ENCODE peak calls at places on chromosomes 5 and 9, in ten cellular contexts. One of them, this sample, is unnamed.
A peak's percentile ranks its signal among the peaks of the same experiment; 100 is the strongest.

GRCh38 chr5:103562453-103563157 is at the start of gene NUDT12:
- DNase-seq in BJ: peak; percentile 28
- DNase-seq in left ventricle myocardium inferior: peak; percentile 65
- DNase-seq in suprapubic skin: peak; percentile 80
- DNase-seq in WTC11: peak; percentile 63
- DNase-seq in heart right ventricle: peak; percentile 67
- DNase-seq in endothelial cell: peak; percentile 81
- DNase-seq in stomach: peak; percentile 60
- DNase-seq in GM10248: peak; percentile 72
- DNase-seq in Calu3: peak; percentile 74
- DNase-seq in this sample: peak; percentile 76

GRCh38 chr9:93308676-93309075 is 124.7 kb downstream of the WNK2 start:
- DNase-seq in BJ: no peak
- DNase-seq in left ventricle myocardium inferior: no peak
- DNase-seq in suprapubic skin: peak; percentile 69
- DNase-seq in WTC11: no peak
- DNase-seq in heart right ventricle: no peak
- DNase-seq in endothelial cell: no peak
- DNase-seq in stomach: peak; percentile 22
- DNase-seq in GM10248: no peak
- DNase-seq in Calu3: no peak
- DNase-seq in this sample: peak; percentile 64

GRCh38 chr9:107870221-107870620 is 380.7 kb upstream of the KLF4 start:
- DNase-seq in BJ: no peak
- DNase-seq in left ventricle myocardium inferior: no peak
- DNase-seq in suprapubic skin: no peak
- DNase-seq in WTC11: no peak
- DNase-seq in heart right ventricle: no peak
- DNase-seq in endothelial cell: no peak
- DNase-seq in stomach: no peak
- DNase-seq in GM10248: no peak
- DNase-seq in Calu3: no peak
- DNase-seq in this sample: no peak

GRCh38 chr5:172640822-172641358 is at the start of gene NEURL1B:
- DNase-seq in BJ: no peak
- DNase-seq in left ventricle myocardium inferior: peak; percentile 84
- DNase-seq in suprapubic skin: no peak
- DNase-seq in WTC11: peak; percentile 80
- DNase-seq in heart right ventricle: peak; percentile 81
- DNase-seq in endothelial cell: peak; percentile 68
- DNase-seq in stomach: peak; percentile 77
- DNase-seq in GM10248: peak; percentile 65
- DNase-seq in Calu3: peak; percentile 81
- DNase-seq in this sample: peak; percentile 86

GRCh38 chr9:114086009-114086408 is 7.9 kb upstream of the AMBP start:
- DNase-seq in BJ: no peak
- DNase-seq in left ventricle myocardium inferior: no peak
- DNase-seq in suprapubic skin: no peak
- DNase-seq in WTC11: no peak
- DNase-seq in heart right ventricle: no peak
- DNase-seq in endothelial cell: no peak
- DNase-seq in stomach: no peak
- DNase-seq in GM10248: no peak
- DNase-seq in Calu3: no peak
- DNase-seq in this sample: peak; percentile 45

GRCh38 chr5:180238631-180239030 is 29.6 kb upstream of the RASGEF1C start:
- DNase-seq in BJ: no peak
- DNase-seq in left ventricle myocardium inferior: no peak
- DNase-seq in suprapubic skin: no peak
- DNase-seq in WTC11: no peak
- DNase-seq in heart right ventricle: no peak
- DNase-seq in endothelial cell: no peak
- DNase-seq in stomach: no peak
- DNase-seq in GM10248: no peak
- DNase-seq in Calu3: no peak
- DNase-seq in this sample: no peak

GRCh38 chr9:94783121-94783664 is 56.7 kb downstream of the AOPEP start:
- DNase-seq in BJ: peak; percentile 58
- DNase-seq in left ventricle myocardium inferior: peak; percentile 53
- DNase-seq in suprapubic skin: peak; percentile 91
- DNase-seq in WTC11: peak; percentile 66
- DNase-seq in heart right ventricle: peak; percentile 86
- DNase-seq in endothelial cell: peak; percentile 58
- DNase-seq in stomach: peak; percentile 80
- DNase-seq in GM10248: peak; percentile 44
- DNase-seq in Calu3: peak; percentile 91
- DNase-seq in this sample: no peak

GRCh38 chr9:123000371-123001068 is 32.9 kb upstream of the GPR21 start:
- DNase-seq in BJ: no peak
- DNase-seq in left ventricle myocardium inferior: no peak
- DNase-seq in suprapubic skin: no peak
- DNase-seq in WTC11: no peak
- DNase-seq in heart right ventricle: no peak
- DNase-seq in endothelial cell: no peak
- DNase-seq in stomach: no peak
- DNase-seq in GM10248: no peak
- DNase-seq in Calu3: no peak
- DNase-seq in this sample: no peak

DNA sequence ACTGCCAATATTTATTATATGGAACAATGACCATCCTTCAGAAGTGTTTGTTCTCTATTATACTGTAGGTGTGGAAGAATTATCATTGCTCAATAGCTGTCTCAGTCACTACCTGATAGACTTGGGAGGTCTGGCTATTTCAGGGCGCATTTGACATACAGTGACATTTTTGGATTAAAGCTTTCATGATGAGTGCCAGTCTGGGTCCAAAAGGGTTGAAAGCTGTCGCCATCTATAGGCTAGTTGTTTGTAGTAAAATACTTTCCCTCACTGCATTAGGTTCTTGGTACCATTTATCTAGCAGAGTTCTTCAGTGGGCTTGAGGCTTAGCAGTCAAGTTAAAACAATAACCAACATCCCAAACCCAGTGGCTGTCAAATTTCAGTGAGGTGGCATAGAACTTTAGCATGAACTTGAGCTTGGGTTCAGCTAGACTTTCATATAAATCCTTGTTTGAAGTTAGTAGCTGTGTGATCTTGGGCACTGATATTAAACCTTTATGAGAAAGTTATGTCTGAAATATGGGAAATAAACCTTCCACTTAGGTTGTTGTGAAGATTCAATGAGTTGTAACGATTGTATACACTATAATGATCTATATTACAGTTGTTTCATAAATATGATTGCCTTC is 110.5 kb upstream of the CDKN2B start:
- DNase-seq in BJ: no peak
- DNase-seq in left ventricle myocardium inferior: no peak
- DNase-seq in suprapubic skin: no peak
- DNase-seq in WTC11: no peak
- DNase-seq in heart right ventricle: no peak
- DNase-seq in endothelial cell: no peak
- DNase-seq in stomach: no peak
- DNase-seq in GM10248: no peak
- DNase-seq in Calu3: peak; percentile 21
- DNase-seq in this sample: no peak
- TF ChIP-seq CTCF in BJ: peak; percentile 69
- TF ChIP-seq CTCF in left ventricle myocardium inferior: peak; percentile 48
- TF ChIP-seq CTCF in suprapubic skin: no peak
- TF ChIP-seq CTCF in WTC11: no peak
- TF ChIP-seq CTCF in heart right ventricle: peak; percentile 32
- TF ChIP-seq CTCF in endothelial cell: no peak
- TF ChIP-seq CTCF in stomach: no peak
- TF ChIP-seq CTCF in GM10248: peak; percentile 40
- TF ChIP-seq CTCF in Calu3: no peak
- TF ChIP-seq CTCF in this sample: peak; percentile 48

DNA sequence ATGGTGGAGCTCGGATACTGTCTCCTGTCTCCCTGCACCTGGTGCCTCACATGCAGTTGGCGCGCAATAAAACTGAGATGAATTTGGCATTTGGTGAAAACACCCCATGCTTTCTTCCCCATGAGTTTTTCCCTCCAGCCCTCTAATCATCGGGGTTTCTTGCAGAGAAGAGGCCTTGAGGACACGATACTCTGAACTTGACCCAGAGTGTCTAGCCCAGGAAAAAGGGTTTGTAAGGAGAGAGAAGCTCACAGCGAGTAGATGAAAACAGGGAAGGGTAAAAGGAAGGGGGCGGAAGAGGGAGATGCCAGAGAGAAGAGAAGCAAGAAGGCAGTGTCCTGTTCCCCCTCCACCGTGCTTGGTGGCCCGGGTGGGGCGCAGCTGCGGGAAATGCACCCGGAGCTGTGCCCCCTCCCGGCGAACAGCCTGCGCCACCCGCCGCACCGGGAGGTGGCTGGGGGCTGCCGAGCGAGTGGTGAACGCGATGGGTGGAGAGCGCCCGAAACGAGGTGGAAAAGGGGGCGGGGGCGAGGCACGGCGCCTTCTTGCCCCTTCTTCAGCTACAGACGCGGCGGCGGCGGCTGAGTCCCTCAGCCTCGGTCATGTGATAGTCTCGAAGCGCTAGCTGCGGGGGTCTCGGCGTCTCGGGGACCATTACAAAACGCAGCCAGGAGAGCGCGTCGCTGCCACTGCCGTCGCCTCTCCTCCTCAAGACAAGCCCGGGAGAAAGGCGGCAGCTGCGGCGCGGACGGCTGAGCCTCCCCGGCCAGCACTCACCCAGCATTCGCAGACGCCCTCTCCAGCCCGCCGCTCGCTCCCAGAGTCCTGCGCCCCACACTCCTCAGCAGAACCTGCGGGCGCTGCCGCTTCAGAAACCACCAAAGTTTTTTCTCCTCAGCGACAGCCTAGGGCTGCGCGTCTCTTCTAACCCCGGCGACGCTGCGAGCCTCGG is 1.1 kb upstream of the FOXB2 start:
- DNase-seq in BJ: no peak
- DNase-seq in left ventricle myocardium inferior: no peak
- DNase-seq in suprapubic skin: no peak
- DNase-seq in WTC11: peak; percentile 79
- DNase-seq in heart right ventricle: no peak
- DNase-seq in endothelial cell: peak; percentile 47
- DNase-seq in stomach: no peak
- DNase-seq in GM10248: peak; percentile 12
- DNase-seq in Calu3: no peak
- DNase-seq in this sample: no peak
- TF ChIP-seq CTCF in BJ: no peak
- TF ChIP-seq CTCF in left ventricle myocardium inferior: no peak
- TF ChIP-seq CTCF in suprapubic skin: no peak
- TF ChIP-seq CTCF in WTC11: no peak
- TF ChIP-seq CTCF in heart right ventricle: no peak
- TF ChIP-seq CTCF in endothelial cell: no peak
- TF ChIP-seq CTCF in stomach: no peak
- TF ChIP-seq CTCF in GM10248: no peak
- TF ChIP-seq CTCF in Calu3: no peak
- TF ChIP-seq CTCF in this sample: no peak

GRCh38 chr9:97853844-97854695 is 1.0 kb downstream of the FOXE1 start:
- DNase-seq in BJ: no peak
- DNase-seq in left ventricle myocardium inferior: no peak
- DNase-seq in suprapubic skin: no peak
- DNase-seq in WTC11: peak; percentile 61
- DNase-seq in heart right ventricle: no peak
- DNase-seq in endothelial cell: peak; percentile 60
- DNase-seq in stomach: no peak
- DNase-seq in GM10248: no peak
- DNase-seq in Calu3: peak; percentile 52
- DNase-seq in this sample: no peak
- TF ChIP-seq CTCF in BJ: no peak
- TF ChIP-seq CTCF in left ventricle myocardium inferior: peak; percentile 18
- TF ChIP-seq CTCF in suprapubic skin: peak; percentile 45
- TF ChIP-seq CTCF in WTC11: no peak
- TF ChIP-seq CTCF in heart right ventricle: no peak
- TF ChIP-seq CTCF in endothelial cell: peak; percentile 46
- TF ChIP-seq CTCF in stomach: no peak
- TF ChIP-seq CTCF in GM10248: peak; percentile 21
- TF ChIP-seq CTCF in Calu3: peak; percentile 73
- TF ChIP-seq CTCF in this sample: peak; percentile 67

GRCh38 chr5:50813691-50814090 is 147.3 kb downstream of the PARP8 start:
- DNase-seq in BJ: no peak
- DNase-seq in left ventricle myocardium inferior: no peak
- DNase-seq in suprapubic skin: no peak
- DNase-seq in WTC11: no peak
- DNase-seq in heart right ventricle: no peak
- DNase-seq in endothelial cell: no peak
- DNase-seq in stomach: no peak
- DNase-seq in GM10248: no peak
- DNase-seq in Calu3: no peak
- DNase-seq in this sample: no peak

GRCh38 chr5:50814541-50814940 is 148.1 kb downstream of the PARP8 start:
- DNase-seq in BJ: no peak
- DNase-seq in left ventricle myocardium inferior: no peak
- DNase-seq in suprapubic skin: no peak
- DNase-seq in WTC11: no peak
- DNase-seq in heart right ventricle: no peak
- DNase-seq in endothelial cell: no peak
- DNase-seq in stomach: no peak
- DNase-seq in GM10248: no peak
- DNase-seq in Calu3: no peak
- DNase-seq in this sample: no peak
- TF ChIP-seq CTCF in BJ: no peak
- TF ChIP-seq CTCF in left ventricle myocardium inferior: no peak
- TF ChIP-seq CTCF in suprapubic skin: no peak
- TF ChIP-seq CTCF in WTC11: no peak
- TF ChIP-seq CTCF in heart right ventricle: no peak
- TF ChIP-seq CTCF in endothelial cell: no peak
- TF ChIP-seq CTCF in stomach: no peak
- TF ChIP-seq CTCF in GM10248: no peak
- TF ChIP-seq CTCF in Calu3: no peak
- TF ChIP-seq CTCF in this sample: no peak

DNA sequence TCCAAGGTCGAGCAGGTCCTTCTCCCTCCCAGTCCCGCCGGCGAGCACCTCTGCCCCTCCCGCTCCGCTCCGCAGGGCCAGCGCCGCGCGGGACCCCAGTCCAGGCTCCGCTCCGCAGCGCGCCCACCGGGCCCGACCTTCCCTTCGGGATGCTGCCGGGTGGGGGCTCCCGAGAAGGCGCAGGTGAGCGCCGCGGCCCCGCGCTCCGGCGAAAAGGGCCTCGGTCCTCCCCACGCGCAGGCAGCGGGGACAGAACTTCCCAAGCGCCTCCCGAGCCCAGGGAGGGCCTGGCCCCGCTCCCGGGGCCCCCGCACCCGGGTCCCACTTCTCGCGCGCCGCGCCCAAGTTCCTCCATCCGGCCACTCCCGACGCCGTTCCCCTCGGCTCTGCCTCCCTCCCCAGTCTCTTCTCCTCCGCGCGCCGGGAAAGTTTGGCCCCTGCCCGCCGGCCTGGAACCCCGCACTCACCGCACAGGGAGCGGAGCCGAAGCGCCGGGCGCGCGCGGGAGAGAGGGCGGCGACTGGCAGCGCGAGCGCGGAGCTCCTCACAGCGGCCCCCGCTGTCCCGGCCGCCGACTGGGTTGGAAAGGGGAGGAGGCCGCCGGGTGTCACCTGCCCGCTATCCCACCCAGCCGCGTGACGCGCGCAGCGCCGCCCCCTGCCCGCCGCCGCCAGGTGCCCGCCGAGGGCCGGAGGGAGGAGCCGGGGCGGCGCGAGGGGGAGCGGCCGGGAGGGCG is at the start of gene ELOVL7:
- DNase-seq in BJ: no peak
- DNase-seq in left ventricle myocardium inferior: no peak
- DNase-seq in suprapubic skin: no peak
- DNase-seq in WTC11: peak; percentile 93
- DNase-seq in heart right ventricle: peak; percentile 18
- DNase-seq in endothelial cell: peak; percentile 64
- DNase-seq in stomach: peak; percentile 79
- DNase-seq in GM10248: peak; percentile 83
- DNase-seq in Calu3: peak; percentile 97
- DNase-seq in this sample: peak; percentile 82
- TF ChIP-seq CTCF in BJ: peak; percentile 31
- TF ChIP-seq CTCF in left ventricle myocardium inferior: no peak
- TF ChIP-seq CTCF in suprapubic skin: peak; percentile 41
- TF ChIP-seq CTCF in WTC11: no peak
- TF ChIP-seq CTCF in heart right ventricle: no peak
- TF ChIP-seq CTCF in endothelial cell: no peak
- TF ChIP-seq CTCF in stomach: no peak
- TF ChIP-seq CTCF in GM10248: peak; percentile 42
- TF ChIP-seq CTCF in Calu3: peak; percentile 55
- TF ChIP-seq CTCF in this sample: peak; percentile 60